ENCODE peak calls at places on chromosomes 1 and 21, in seven cellular contexts. V is esophagus squamous epithelium, Z is lower leg skin, E is breast epithelium, K is spleen, A is testis, J is A549. F is an unnamed sample.

GRCh38 chr21:46324390-46325072 is 575 bp downstream of the PCNT start:
- DNase-seq in A (peak; percentile 90), J (peak; percentile 80), V (peak; percentile 69), Z (peak; percentile 97), K (peak; percentile 96), E (peak; percentile 80), F (peak; percentile 96)

GRCh38 chr1:183812686-183813569 is 8.0 kb downstream of the RGL1 start:
- DNase-seq in E (no peak), A (peak; percentile 41), J (no peak), V (no peak), K (no peak), Z (no peak), F (no peak)

GRCh38 chr21:19853709-19854575 is 1144.3 kb upstream of the NCAM2 start:
- DNase-seq in A (no peak), J (no peak), V (no peak), Z (no peak), E (no peak), K (peak; percentile 51), F (peak; percentile 5)

GRCh38 chr1:115976900-115977480 is 677 bp downstream of the SLC22A15 start:
- DNase-seq in Z (no peak), E (no peak), K (peak; percentile 72), V (no peak), A (peak; percentile 18), J (no peak), F (no peak)

GRCh38 chr1:66613187-66613586 is 79.2 kb downstream of the SGIP1 start:
- DNase-seq in K (no peak), J (no peak), A (no peak), Z (no peak), V (no peak), E (no peak), F (no peak)

GRCh38 chr21:21383126-21383525 is 384.9 kb downstream of the NCAM2 start:
- DNase-seq in A (no peak), V (no peak), K (no peak), E (no peak), J (no peak), Z (no peak), F (no peak)

GRCh38 chr1:115284209-115284608 is 53.8 kb downstream of the NGF start:
- DNase-seq in E (no peak), Z (no peak), J (no peak), K (no peak), A (no peak), V (no peak), F (no peak)

GRCh38 chr1:21573971-21574458 is 64.8 kb downstream of the ALPL start:
- DNase-seq in E (peak; percentile 86), V (no peak), Z (peak; percentile 90), J (peak; percentile 70), K (peak; percentile 88), A (peak; percentile 85), F (peak; percentile 58)

GRCh38 chr21:45300786-45301520 is 13.3 kb upstream of the POFUT2 start:
- DNase-seq in J (no peak), V (no peak), E (no peak), A (no peak), K (peak; percentile 63), Z (no peak), F (no peak)

GRCh38 chr1:19811206-19811851 is 3.8 kb downstream of the RNF186 start:
- DNase-seq in E (no peak), J (peak; percentile 49), K (no peak), Z (no peak), V (no peak), A (peak; percentile 33), F (peak; percentile 49)

GRCh38 chr1:20233866-20234265 is 47.5 kb upstream of the PLA2G2C start:
- DNase-seq in Z (no peak), V (no peak), K (no peak), A (no peak), E (no peak), J (no peak), F (no peak)

GRCh38 chr1:105558023-105558422 is 1498.5 kb upstream of the PRMT6 start:
- DNase-seq in K (no peak), V (no peak), J (no peak), Z (no peak), A (no peak), E (no peak), F (no peak)

GRCh38 chr1:29282924-29283803 is 46.8 kb downstream of the PTPRU start:
- DNase-seq in Z (peak; percentile 76), V (no peak), J (peak; percentile 92), K (no peak), A (peak; percentile 50), E (no peak), F (peak; percentile 20)

GRCh38 chr1:70034403-70034802 is 171.0 kb downstream of the LRRC40 start:
- DNase-seq in V (no peak), K (no peak), Z (no peak), A (no peak), J (peak; percentile 17), E (no peak), F (peak; percentile 58)

GRCh38 chr21:45467221-45467779 is 62.3 kb downstream of the COL18A1 start:
- DNase-seq in E (no peak), K (peak; percentile 72), A (no peak), Z (no peak), J (no peak), V (no peak), F (no peak)

GRCh38 chr1:21638531-21639341 is 30.4 kb downstream of the RAP1GAP start:
- DNase-seq in J (peak; percentile 79), V (no peak), K (no peak), E (peak; percentile 67), A (no peak), Z (no peak), F (peak; percentile 73)

GRCh38 chr1:43256675-43257570 is 12.9 kb upstream of the TMEM125 start:
- DNase-seq in J (no peak), Z (peak; percentile 64), E (peak; percentile 26), A (peak; percentile 6), V (no peak), K (peak; percentile 17), F (no peak)

GRCh38 chr1:223331929-223332328 is 32.0 kb downstream of the SUSD4 start:
- DNase-seq in A (no peak), K (no peak), J (no peak), Z (no peak), V (no peak), E (no peak), F (no peak)

GRCh38 chr1:54547601-54548388 is at the start of gene ACOT11:
- DNase-seq in K (peak; percentile 80), Z (peak; percentile 87), J (no peak), E (peak; percentile 71), V (no peak), A (peak; percentile 90), F (peak; percentile 64)
- TF ChIP-seq POLR2A in K (no peak), Z (no peak), J (no peak), E (no peak), V (no peak), A (no peak), F (no peak)

GRCh38 chr1:78650114-78650513 is 483 bp downstream of the IFI44 start:
- DNase-seq in E (no peak), J (no peak), V (no peak), Z (no peak), A (no peak), K (no peak), F (no peak)

GRCh38 chr1:78647238-78647637 is 2.4 kb upstream of the IFI44 start:
- DNase-seq in V (no peak), J (no peak), K (no peak), E (no peak), Z (no peak), A (no peak), F (no peak)

GRCh38 chr1:78652019-78652560 is 2.5 kb downstream of the IFI44 start:
- DNase-seq in K (peak; percentile 69), A (no peak), J (no peak), E (no peak), Z (no peak), V (no peak), F (no peak)

GRCh38 chr1:78651247-78651646 is 1.6 kb downstream of the IFI44 start:
- DNase-seq in Z (no peak), J (no peak), V (no peak), K (peak; percentile 77), E (no peak), A (no peak), F (no peak)

GRCh38 chr1:78649628-78650027 is at the start of gene IFI44:
- DNase-seq in K (peak; percentile 85), A (peak; percentile 91), Z (peak; percentile 95), E (peak; percentile 78), V (no peak), J (no peak), F (peak; percentile 20)
- TF ChIP-seq POLR2A in K (peak; percentile 73), A (no peak), Z (no peak), E (no peak), V (peak; percentile 57), J (no peak), F (no peak)

GRCh38 chr1:157045251-157046218 is at the start of gene ARHGEF11:
- DNase-seq in E (peak; percentile 79), K (peak; percentile 90), J (peak; percentile 88), Z (peak; percentile 97), A (peak; percentile 92), V (no peak), F (peak; percentile 59)
- TF ChIP-seq POLR2A in E (no peak), K (no peak), J (peak; percentile 89), Z (no peak), A (no peak), V (peak; percentile 67), F (peak; percentile 30)

DNA sequence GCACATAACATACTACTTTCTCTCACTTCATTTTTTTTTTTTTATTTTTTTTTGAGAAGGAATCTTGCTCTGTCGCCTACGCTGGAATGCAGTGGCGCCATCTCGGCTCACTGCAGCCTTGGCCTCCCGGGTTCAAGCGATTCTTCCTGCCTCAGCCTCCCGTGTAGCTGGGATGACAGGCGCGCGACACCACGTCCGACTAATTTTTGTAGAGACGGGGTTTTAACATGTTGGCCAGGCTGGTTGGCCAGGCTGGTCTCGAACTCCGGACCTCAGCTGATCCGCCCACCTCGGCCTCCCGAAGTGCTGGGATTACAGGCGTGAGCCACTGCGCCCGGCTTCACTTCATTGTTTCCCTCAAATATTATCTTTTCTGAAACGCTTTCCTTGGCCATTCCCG is 573 bp upstream of the PEX19 start:
- DNase-seq in K (peak; percentile 72), J (no peak), Z (no peak), V (no peak), A (peak; percentile 20), E (no peak), F (no peak)
- TF ChIP-seq POLR2A in K (no peak), J (no peak), Z (no peak), V (no peak), A (no peak), E (no peak), F (no peak)

DNA sequence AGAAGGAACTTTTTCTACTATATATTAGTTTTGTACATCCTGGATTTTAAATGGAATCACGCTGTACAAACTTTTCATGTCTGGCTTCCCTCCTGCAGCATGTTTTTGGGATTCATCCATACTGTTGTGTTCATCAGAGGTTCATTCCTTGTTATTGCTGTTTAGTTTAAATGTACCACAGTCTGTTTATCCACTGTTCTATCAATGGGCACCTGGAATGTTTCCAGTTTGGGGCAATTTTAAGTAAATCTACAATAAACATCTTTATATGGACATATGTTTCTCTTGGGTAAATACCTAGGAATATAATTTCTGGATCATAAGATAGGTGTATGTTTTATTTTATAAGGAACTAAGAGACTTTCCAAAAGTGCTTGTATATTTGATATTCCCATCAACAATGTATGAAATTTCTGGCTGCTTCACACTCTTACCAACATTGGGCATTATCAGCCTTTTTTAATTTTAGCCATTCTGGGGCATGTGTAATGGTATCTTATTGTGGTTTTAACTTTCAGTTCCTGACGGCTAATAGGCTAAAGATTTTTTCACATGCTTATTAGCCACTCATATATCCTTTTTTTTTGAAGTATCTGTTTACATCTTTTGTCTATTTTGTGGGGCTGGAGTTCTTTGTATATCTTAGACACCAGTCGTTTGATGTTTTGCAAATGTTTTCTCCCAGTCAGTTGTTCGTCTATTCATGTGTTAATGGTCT is 48.8 kb downstream of the RPS6KC1 start:
- DNase-seq in V (no peak), J (no peak), Z (no peak), A (no peak), K (no peak), E (no peak), F (no peak)
- TF ChIP-seq POLR2A in V (no peak), J (no peak), Z (no peak), A (no peak), K (no peak), E (no peak), F (no peak)

F was measured in erythroblast.